ENCODE peak calls at places on chromosomes 6 and 20, in five cellular contexts. Q, L, B, M and D are unnamed samples.

GRCh38 chr20:18225652-18226051 is 62.7 kb upstream of the ZNF133 start:
- DNase-seq in L (no peak), M (no peak), B (no peak), Q (no peak), D (no peak)

GRCh38 chr6:138242987-138243592 is 24.8 kb upstream of the PBOV1 start:
- DNase-seq in L (no peak), B (no peak), M (no peak), Q (peak; percentile 53), D (no peak)

GRCh38 chr6:158781692-158782373 is 37.3 kb downstream of the EZR start:
- DNase-seq in L (no peak), Q (no peak), M (no peak), B (no peak), D (no peak)

GRCh38 chr20:48957521-48957920 is 36.0 kb downstream of the ARFGEF2 start:
- DNase-seq in L (no peak), M (no peak), B (no peak), Q (no peak), D (no peak)

GRCh38 chr6:73585566-73586415 is 65.0 kb upstream of the EEF1A1 start:
- DNase-seq in B (no peak), M (peak; percentile 84), Q (no peak), L (peak; percentile 25), D (peak; percentile 43)

GRCh38 chr6:157079277-157079676 is 244.0 kb downstream of the TMEM242 start:
- DNase-seq in M (no peak), B (no peak), L (no peak), Q (no peak), D (no peak)

GRCh38 chr6:109093732-109094131 is 914 bp downstream of the SESN1 start:
- DNase-seq in B (no peak), M (no peak), Q (no peak), L (peak; percentile 36), D (peak; percentile 18)

GRCh38 chr6:27891300-27891913 is 20.8 kb downstream of the OR2B2 start:
- DNase-seq in L (no peak), Q (no peak), M (no peak), B (no peak), D (no peak)

GRCh38 chr6:35476004-35476403 is 7.8 kb downstream of the RPL10A start:
- DNase-seq in M (no peak), L (no peak), B (no peak), Q (no peak), D (no peak)

GRCh38 chr6:135159531-135159930 is 21.6 kb upstream of the MYB start:
- DNase-seq in B (no peak), Q (no peak), M (peak; percentile 63), L (no peak), D (no peak)

GRCh38 chr6:169158182-169158573 is 95.5 kb downstream of the THBS2 start:
- DNase-seq in M (no peak), B (no peak), Q (no peak), L (no peak), D (no peak)

GRCh38 chr20:6058684-6059295 is 4.9 kb upstream of the LRRN4 start:
- DNase-seq in B (no peak), L (no peak), Q (peak; percentile 84), M (no peak), D (no peak)